ENCODE peak calls at places on chromosomes 4 and X, in six cellular contexts. S, D, L, Y, P and F are unnamed samples.
A peak's percentile ranks its signal among the peaks of the same experiment; 100 is the strongest.

GRCh38 chr4:89222171-89222570 is 85.4 kb downstream of the GPRIN3 start:
- DNase-seq in S (no peak), P (no peak), Y (no peak), D (no peak), L (no peak), F (no peak)

GRCh38 chrX:45322820-45323219 is 122.1 kb upstream of the DIPK2B start:
- DNase-seq in Y (peak; percentile 4), S (no peak), L (no peak), P (no peak), D (no peak), F (no peak)

GRCh38 chr4:78057600-78058560 is 757 bp downstream of the FRAS1 start:
- DNase-seq in D (peak; percentile 34), L (peak; percentile 53), Y (peak; percentile 69), P (peak; percentile 45), S (peak; percentile 30), F (no peak)

GRCh38 chrX:78452356-78452755 is 124.9 kb upstream of the CYSLTR1 start:
- DNase-seq in Y (no peak), S (no peak), P (no peak), D (no peak), L (no peak), F (no peak)

GRCh38 chrX:115344885-115345653 is 55.6 kb downstream of the LUZP4 start:
- DNase-seq in Y (peak; percentile 89), L (peak; percentile 88), S (peak; percentile 92), P (peak; percentile 55), D (peak; percentile 72), F (peak; percentile 91)

GRCh38 chr4:13525606-13526281 is 18.6 kb downstream of the NKX3-2 start:
- DNase-seq in L (no peak), P (no peak), Y (no peak), S (no peak), D (no peak), F (no peak)

GRCh38 chr4:17528526-17529165 is 13.7 kb downstream of the CLRN2 start:
- DNase-seq in L (no peak), D (no peak), S (no peak), Y (no peak), P (no peak), F (no peak)

GRCh38 chrX:5051831-5052491 is 1176.7 kb downstream of the NLGN4X start:
- DNase-seq in Y (peak; percentile 77), P (peak; percentile 23), D (peak; percentile 83), S (peak; percentile 18), L (no peak), F (no peak)

GRCh38 chrX:69314436-69315348 is 149.4 kb upstream of the PJA1 start:
- DNase-seq in S (no peak), D (no peak), L (no peak), P (no peak), Y (peak; percentile 75), F (no peak)

GRCh38 chrX:153226344-153227190 is 47.5 kb downstream of the MAGEA1 start:
- DNase-seq in P (peak; percentile 24), D (peak; percentile 2), S (peak; percentile 24), L (no peak), Y (peak; percentile 94), F (no peak)

GRCh38 chr4:68361146-68361589 is 11.3 kb upstream of the YTHDC1 start:
- DNase-seq in Y (peak; percentile 32), L (no peak), D (no peak), P (no peak), S (no peak), F (no peak)

GRCh38 chr4:67918428-67918827 is 34.6 kb upstream of the TMPRSS11D start:
- DNase-seq in D (no peak), Y (no peak), L (no peak), S (no peak), P (no peak), F (no peak)

GRCh38 chr4:122700178-122700725 is 32.3 kb upstream of the BBS12 start:
- DNase-seq in L (no peak), D (peak; percentile 58), S (peak; percentile 81), P (no peak), Y (peak; percentile 47), F (peak; percentile 70)

GRCh38 chr4:184117662-184118199 is 99.9 kb downstream of the ENPP6 start:
- DNase-seq in P (no peak), L (no peak), Y (no peak), S (no peak), D (no peak), F (no peak)

GRCh38 chrX:143306991-143307965 is 210.0 kb downstream of the SPANXN3 start:
- DNase-seq in P (no peak), D (no peak), Y (peak; percentile 54), L (no peak), S (no peak), F (peak; percentile 65)

GRCh38 chr4:25865586-25865985 is 2.8 kb upstream of the SEL1L3 start:
- DNase-seq in L (no peak), S (no peak), Y (peak; percentile 27), P (no peak), D (peak; percentile 69), F (no peak)

GRCh38 chr4:7610062-7610670 is 175.4 kb upstream of the PSAPL1 start:
- DNase-seq in Y (no peak), L (no peak), S (no peak), D (no peak), P (no peak), F (no peak)

GRCh38 chrX:10079155-10079711 is 77.5 kb upstream of the CLCN4 start:
- DNase-seq in L (no peak), Y (no peak), S (no peak), P (no peak), D (no peak), F (no peak)

GRCh38 chr4:128725405-128725804 is 84.1 kb upstream of the JADE1 start:
- DNase-seq in L (no peak), D (no peak), S (no peak), P (no peak), Y (peak; percentile 31), F (no peak)

GRCh38 chrX:30183554-30183953 is 31.8 kb upstream of the MAGEB2 start:
- DNase-seq in P (no peak), L (no peak), D (no peak), Y (no peak), S (no peak), F (no peak)

GRCh38 chr4:61648264-61648663 is 448.1 kb downstream of the ADGRL3 start:
- DNase-seq in L (no peak), S (no peak), D (no peak), P (no peak), Y (no peak), F (no peak)

GRCh38 chrX:100681581-100681980 is 37.6 kb downstream of the SRPX2 start:
- DNase-seq in D (no peak), L (no peak), P (no peak), S (no peak), Y (no peak), F (no peak)

GRCh38 chr4:41882622-41883347 is 52.4 kb upstream of the TMEM33 start:
- DNase-seq in D (peak; percentile 21), P (no peak), S (no peak), L (peak; percentile 50), Y (peak; percentile 60), F (no peak)

GRCh38 chr4:104490770-104491395 is 3.8 kb downstream of the CXXC4 start:
- DNase-seq in Y (peak; percentile 72), S (peak; percentile 70), L (peak; percentile 90), P (peak; percentile 46), D (peak; percentile 24), F (peak; percentile 73)

GRCh38 chr4:7058792-7059191 is 9.1 kb downstream of the GRPEL1 start:
- DNase-seq in L (no peak), Y (no peak), P (no peak), D (no peak), S (no peak), F (no peak)

GRCh38 chr4:140098481-140099132 is 55.4 kb downstream of the MAML3 start:
- DNase-seq in S (no peak), Y (no peak), L (no peak), D (no peak), P (no peak), F (no peak)

GRCh38 chr4:176193898-176194297 is 1.5 kb downstream of the SPATA4 start:
- DNase-seq in D (no peak), Y (no peak), P (no peak), L (no peak), S (no peak), F (no peak)

GRCh38 chrX:40945366-40945713 is 139.9 kb upstream of the USP9X start:
- DNase-seq in L (no peak), D (peak; percentile 71), P (no peak), S (peak; percentile 29), Y (no peak), F (no peak)

GRCh38 chr4:4781936-4782754 is 77.3 kb upstream of the MSX1 start:
- DNase-seq in S (no peak), L (no peak), P (no peak), D (no peak), Y (no peak), F (no peak)

GRCh38 chrX:13471269-13471668 is 98.1 kb upstream of the EGFL6 start:
- DNase-seq in P (no peak), D (no peak), S (no peak), L (no peak), Y (peak; percentile 60), F (no peak)